ENCODE peak calls at places on chromosomes 12 and 14, in nine cellular contexts. H is neuronal stem cell, Y is DND-41, E is SK-N-SH, Z is mammary epithelial cell, N is neural progenitor cell, D is IMR-90, X is GM12878, M is GM23338. F is an unnamed sample. For H3K4me1, the result is how much of the 10 kb centered on the place peaks cover.

GRCh38 chr14:33692762-33693161 is 258.1 kb downstream of the EGLN3 start:
- DNase-seq in M (no peak), X (no peak), N (no peak), E (no peak), Z (peak), Y (no peak), H (no peak), D (peak), F (peak)

GRCh38 chr12:95723693-95724384 is 66.7 kb downstream of the NTN4 start:
- DNase-seq in D (no peak), E (peak), X (no peak), M (no peak), Z (no peak), N (no peak), Y (no peak), H (no peak), F (no peak)

GRCh38 chr14:95434161-95434560 is 82.3 kb downstream of the SYNE3 start:
- DNase-seq in E (no peak), H (no peak), Y (no peak), M (no peak), X (no peak), Z (no peak), D (no peak), N (no peak), F (no peak)

GRCh38 chr12:65875635-65876034 is 51.4 kb downstream of the HMGA2 start:
- DNase-seq in D (peak), M (no peak), Z (no peak), N (no peak), X (no peak), E (no peak), Y (no peak), H (no peak), F (no peak)

GRCh38 chr14:35952584-35952983 is 126.4 kb downstream of the BRMS1L start:
- DNase-seq in D (no peak), X (no peak), Z (no peak), M (no peak), E (no peak), N (peak), Y (no peak), H (no peak), F (no peak)

GRCh38 chr14:67881225-67881624 is 61.6 kb downstream of the RAD51B start:
- DNase-seq in E (no peak), D (no peak), X (peak), Y (no peak), Z (no peak), H (no peak), M (no peak), N (no peak), F (no peak)

GRCh38 chr12:77842430-77842829 is 11.7 kb downstream of the NAV3 start:
- DNase-seq in M (no peak), N (no peak), Z (peak), E (no peak), D (no peak), H (no peak), X (no peak), Y (no peak), F (peak)

GRCh38 chr12:100127766-100128508 is 14.7 kb downstream of the BLTP3B start:
- DNase-seq in H (no peak), E (no peak), X (no peak), N (no peak), M (no peak), D (peak), Y (no peak), Z (peak), F (peak)

GRCh38 chr14:74973003-74973614 is 17.7 kb upstream of the PGF start:
- DNase-seq in M (no peak), D (peak), X (no peak), N (no peak), H (no peak), E (peak), Y (peak), Z (no peak), F (no peak)

DNA sequence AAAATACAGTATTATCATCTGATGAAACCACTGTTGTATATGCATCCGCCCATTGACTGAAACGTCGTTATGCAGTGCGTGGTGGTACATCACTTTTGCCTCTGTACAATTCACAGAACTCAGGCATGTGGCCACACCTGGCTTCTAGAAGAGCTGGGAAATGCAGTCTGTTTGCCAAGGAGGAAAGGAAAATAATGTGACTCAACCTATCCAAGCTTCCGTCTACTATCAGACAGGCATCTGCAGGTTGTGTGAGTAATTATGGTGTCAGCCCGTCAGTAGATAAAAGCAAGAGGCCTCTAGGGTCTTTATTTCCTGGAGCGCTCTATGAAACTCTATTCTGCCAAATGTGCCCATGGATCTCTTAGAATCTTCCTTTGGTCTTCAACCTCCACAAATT is 111.6 kb downstream of the BBS10 start:
- DNase-seq in M (no peak), N (no peak), E (no peak), X (no peak), Y (no peak), D (peak), Z (peak), H (no peak), F (peak)
- H2AFZ ChIP-seq in M (no peak), N (no peak), E (no peak), X (no peak), Y (no peak), D (no peak), Z (peak), H (no peak), F (no peak)

GRCh38 chr14:22502551-22502950 is 86.5 kb downstream of the DAD1 start:
- DNase-seq in N (no peak), E (no peak), M (no peak), Y (no peak), Z (no peak), X (no peak), D (no peak), H (no peak), F (no peak)
- H3K4me3 ChIP-seq in N (no peak), E (no peak), M (no peak), Y (no peak), Z (no peak), X (no peak), D (no peak), H (no peak), F (no peak)

GRCh38 chr12:34398706-34399630 is 376.7 kb downstream of the ALG10 start:
- DNase-seq in H (no peak), N (no peak), D (no peak), Y (no peak), Z (no peak), E (peak), M (no peak), X (no peak), F (no peak)
- H3K4me1 ChIP-seq in H (under half), N (under half), D (under half), Y (under half), Z (under half), E (under half), M (under half), X (under half), F (under half)

GRCh38 chr14:48937796-48938195 is 648.4 kb downstream of the RPS29 start:
- DNase-seq in H (peak), Z (no peak), M (no peak), D (peak), N (peak), Y (no peak), E (peak), X (no peak), F (no peak)
- H2AFZ ChIP-seq in H (no peak), Z (no peak), M (no peak), D (no peak), N (peak), Y (no peak), E (peak), X (no peak), F (no peak)

GRCh38 chr14:78016532-78016931 is 153.6 kb upstream of the NRXN3 start:
- DNase-seq in M (no peak), N (no peak), Z (no peak), D (no peak), X (no peak), Y (no peak), E (no peak), H (no peak), F (no peak)

GRCh38 chr14:78023112-78023511 is 147.1 kb upstream of the NRXN3 start:
- DNase-seq in E (no peak), M (no peak), N (no peak), Z (no peak), X (no peak), H (no peak), Y (no peak), D (no peak), F (no peak)

GRCh38 chr14:78018283-78018682 is 151.9 kb upstream of the NRXN3 start:
- DNase-seq in Y (no peak), H (no peak), M (no peak), E (no peak), D (no peak), X (no peak), N (no peak), Z (no peak), F (no peak)

GRCh38 chr14:78022059-78022458 is 148.1 kb upstream of the NRXN3 start:
- DNase-seq in M (peak), X (peak), Z (peak), H (peak), E (peak), D (peak), Y (peak), N (peak), F (peak)
- H3K4me3 ChIP-seq in M (no peak), X (no peak), Z (no peak), H (no peak), E (peak), D (no peak), Y (no peak), N (no peak), F (no peak)

GRCh38 chr12:56873382-56873781 is 60.8 kb downstream of the SDR9C7 start:
- DNase-seq in N (no peak), H (no peak), M (no peak), Y (no peak), D (no peak), E (no peak), Z (no peak), X (no peak), F (peak)
- H3K4me1 ChIP-seq in N (under half), H (under half), M (under half), Y (under half), D (under half), E (under half), Z (under half), X (under half), F (under half)

GRCh38 chr12:129848921-129849320 is 54.9 kb downstream of the TMEM132D start:
- DNase-seq in N (no peak), D (no peak), E (no peak), Z (no peak), X (no peak), M (no peak), Y (no peak), H (no peak), F (no peak)
- H2AFZ ChIP-seq in N (no peak), D (no peak), E (no peak), Z (no peak), X (no peak), M (no peak), Y (no peak), H (no peak), F (no peak)

DNA sequence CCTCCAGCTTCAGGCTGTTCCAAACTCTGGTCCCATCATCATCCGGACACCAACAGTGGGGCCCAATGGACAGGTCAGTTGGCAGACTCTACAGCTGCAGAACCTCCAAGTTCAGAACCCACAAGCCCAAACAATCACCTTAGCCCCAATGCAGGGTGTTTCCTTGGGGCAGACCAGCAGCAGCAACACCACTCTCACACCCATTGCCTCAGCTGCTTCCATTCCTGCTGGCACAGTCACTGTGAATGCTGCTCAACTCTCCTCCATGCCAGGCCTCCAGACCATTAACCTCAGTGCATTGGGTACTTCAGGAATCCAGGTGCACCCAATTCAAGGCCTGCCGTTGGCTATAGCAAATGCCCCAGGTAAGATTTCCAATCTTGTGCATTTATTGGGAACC is 3.3 kb downstream of the SP1 start:
- DNase-seq in Y (no peak), X (no peak), E (no peak), N (no peak), Z (no peak), D (no peak), H (no peak), M (no peak), F (peak)
- H3K4me3 ChIP-seq in Y (peak), X (peak), E (peak), N (peak), Z (peak), D (no peak), H (no peak), M (no peak), F (peak)

DNA sequence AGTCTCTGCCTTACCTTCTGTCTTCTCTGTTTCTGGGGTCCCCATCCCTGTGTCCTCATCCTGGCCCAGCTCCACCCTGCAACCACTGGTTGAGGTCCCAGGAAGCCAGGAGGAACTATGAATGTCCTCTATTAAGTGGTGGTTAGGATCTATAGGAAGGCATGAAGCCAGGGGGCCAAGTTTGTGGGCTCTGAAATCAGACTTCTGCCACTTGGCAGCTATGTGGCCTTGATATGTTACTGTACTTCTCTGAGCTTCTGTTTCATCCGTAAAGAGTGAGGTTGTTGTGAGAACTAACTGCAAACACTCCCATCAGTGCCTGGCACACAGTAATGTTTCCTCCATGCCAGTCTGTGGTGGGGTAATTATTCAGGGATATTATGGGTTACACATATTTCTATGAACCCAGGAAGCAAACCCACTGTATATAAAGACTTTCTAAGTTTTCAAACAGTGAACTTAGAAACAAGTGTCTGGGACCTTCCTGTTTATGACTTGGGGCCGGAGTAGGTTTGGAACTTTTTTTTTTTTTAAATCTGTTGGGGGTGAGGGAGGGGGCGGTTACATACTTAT is 57.4 kb downstream of the PLXNC1 start:
- DNase-seq in N (no peak), E (no peak), Z (no peak), X (no peak), D (no peak), H (no peak), M (no peak), Y (no peak), F (no peak)
- H3K4me1 ChIP-seq in N (under half), E (under half), Z (under half), X (half or more), D (under half), H (under half), M (under half), Y (under half), F (under half)

GRCh38 chr12:131263626-131264025 is 309.9 kb downstream of the ADGRD1 start:
- DNase-seq in Y (no peak), D (no peak), Z (no peak), N (no peak), X (no peak), M (no peak), E (no peak), H (no peak), F (no peak)

GRCh38 chr12:131264625-131265024 is 310.9 kb downstream of the ADGRD1 start:
- DNase-seq in X (no peak), M (no peak), Z (no peak), H (no peak), D (no peak), N (no peak), Y (no peak), E (no peak), F (peak)

GRCh38 chr12:131267576-131267975 is 313.9 kb downstream of the ADGRD1 start:
- DNase-seq in Z (no peak), X (no peak), H (no peak), Y (no peak), M (no peak), D (no peak), E (no peak), N (no peak), F (no peak)

GRCh38 chr12:131269551-131269950 is 315.8 kb downstream of the ADGRD1 start:
- DNase-seq in M (no peak), X (no peak), E (no peak), N (no peak), H (no peak), D (no peak), Y (no peak), Z (no peak), F (no peak)

DNA sequence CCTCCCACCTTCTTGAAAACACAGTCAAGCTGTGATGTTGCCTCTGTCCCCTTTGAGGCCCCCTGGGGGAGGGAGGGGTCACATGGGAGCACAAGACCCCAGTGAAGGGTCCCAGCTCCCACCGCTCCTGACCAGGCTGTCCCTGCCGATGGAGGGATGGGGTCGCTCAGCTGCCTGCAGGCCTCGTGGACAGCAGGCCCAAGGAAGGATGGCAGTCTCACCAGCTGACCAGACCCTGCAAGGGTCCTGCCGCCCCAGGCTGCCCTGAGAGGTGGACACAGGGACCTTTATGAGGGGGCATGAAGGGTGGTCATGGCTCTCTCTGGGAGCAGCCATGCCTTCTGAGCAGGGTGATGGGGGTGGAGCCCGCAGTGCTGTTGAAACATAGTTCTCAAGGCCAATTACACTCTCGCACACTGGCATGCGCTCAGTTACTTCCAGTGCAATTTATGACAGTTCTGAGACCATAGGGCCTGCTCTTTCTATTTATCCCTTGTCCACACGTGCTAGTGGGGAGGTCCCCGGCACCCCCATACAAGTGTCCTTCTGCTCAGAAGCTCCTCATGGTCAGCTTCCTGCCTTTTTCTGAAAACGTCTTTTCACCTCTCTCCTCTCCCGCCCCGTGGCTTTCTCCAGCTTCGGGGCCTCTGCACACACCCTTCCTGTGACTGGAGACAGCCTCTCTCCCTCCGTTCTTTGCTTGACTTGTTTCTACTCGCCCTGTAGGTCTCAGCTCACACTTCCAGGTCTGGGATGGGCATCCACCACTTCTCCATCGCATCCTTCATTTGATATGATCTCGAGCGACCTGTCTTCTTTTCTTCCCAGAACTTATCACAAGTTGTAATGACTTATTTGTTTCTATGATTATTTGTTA is 313.1 kb downstream of the ADGRD1 start:
- DNase-seq in D (no peak), X (no peak), Y (no peak), E (no peak), M (no peak), H (no peak), Z (no peak), N (no peak), F (no peak)
- H2AFZ ChIP-seq in D (no peak), X (no peak), Y (no peak), E (no peak), M (no peak), H (no peak), Z (no peak), N (no peak), F (no peak)